ENCODE peak calls at places on chromosomes 4 and X, in six cellular contexts. K is mesenchymal stem cell, C is H1, M is IMR-90, S is neuronal stem cell, X is mesendoderm. E is an unnamed sample.

GRCh38 chrX:8632949-8633348 is 99.0 kb downstream of the ANOS1 start:
- DNase-seq in K (no peak), C (no peak), M (no peak), S (no peak), X (no peak), E (no peak)

GRCh38 chr4:147829401-147830101 is 97.7 kb downstream of the ARHGAP10 start:
- DNase-seq in K (peak), C (no peak), M (peak), S (no peak), X (no peak), E (no peak)

GRCh38 chr4:108611360-108611759 is 9.0 kb upstream of the RPL34 start:
- DNase-seq in K (peak), C (no peak), M (no peak), S (no peak), X (no peak), E (no peak)

GRCh38 chrX:74080165-74080564 is 223.8 kb upstream of the ZCCHC13 start:
- DNase-seq in K (no peak), C (no peak), M (peak), S (no peak), X (no peak), E (no peak)

GRCh38 chrX:105564536-105564935 is 257.8 kb upstream of the NRK start:
- DNase-seq in K (peak), C (no peak), M (peak), S (no peak), X (no peak), E (no peak)

GRCh38 chr4:75513529-75514130 is 573 bp downstream of the RCHY1 start:
- DNase-seq in K (peak), C (no peak), M (peak), S (no peak), X (no peak), E (no peak)

GRCh38 chrX:2500091-2500680 is 590 bp downstream of the DHRSX start:
- DNase-seq in K (peak), C (peak), M (peak), S (no peak), X (peak), E (peak)

GRCh38 chrX:24479924-24480722 is 15.0 kb downstream of the PDK3 start:
- DNase-seq in K (peak), C (no peak), M (peak), S (no peak), X (no peak), E (no peak)

GRCh38 chr4:118814054-118814453 is 21.9 kb downstream of the SEC24D start:
- DNase-seq in K (no peak), C (no peak), M (no peak), S (no peak), X (no peak), E (no peak)

GRCh38 chrX:54708404-54708803 is 89.7 kb downstream of the ITIH6 start:
- DNase-seq in K (no peak), C (no peak), M (no peak), S (no peak), X (no peak), E (no peak)

GRCh38 chrX:26597981-26598380 is 382.0 kb downstream of the MAGEB5 start:
- DNase-seq in K (no peak), C (no peak), M (peak), S (no peak), X (no peak), E (no peak)

GRCh38 chr4:174394915-174395314 is 111.2 kb downstream of the CEP44 start:
- DNase-seq in K (peak), C (no peak), M (peak), S (no peak), X (no peak), E (no peak)

GRCh38 chr4:182752158-182752910 is 164.9 kb downstream of the DCTD start:
- DNase-seq in K (peak), C (no peak), M (peak), S (no peak), X (peak), E (no peak)

GRCh38 chrX:53263597-53264094 is 17.7 kb downstream of the IQSEC2 start:
- DNase-seq in K (peak), C (no peak), M (peak), S (no peak), X (peak), E (no peak)

GRCh38 chrX:12709047-12709446 is 82.2 kb upstream of the PRPS2 start:
- DNase-seq in K (no peak), C (no peak), M (no peak), S (no peak), X (no peak), E (peak)

GRCh38 chrX:77628294-77629025 is 157.6 kb downstream of the ATRX start:
- DNase-seq in K (no peak), C (no peak), M (no peak), S (no peak), X (no peak), E (no peak)

DNA sequence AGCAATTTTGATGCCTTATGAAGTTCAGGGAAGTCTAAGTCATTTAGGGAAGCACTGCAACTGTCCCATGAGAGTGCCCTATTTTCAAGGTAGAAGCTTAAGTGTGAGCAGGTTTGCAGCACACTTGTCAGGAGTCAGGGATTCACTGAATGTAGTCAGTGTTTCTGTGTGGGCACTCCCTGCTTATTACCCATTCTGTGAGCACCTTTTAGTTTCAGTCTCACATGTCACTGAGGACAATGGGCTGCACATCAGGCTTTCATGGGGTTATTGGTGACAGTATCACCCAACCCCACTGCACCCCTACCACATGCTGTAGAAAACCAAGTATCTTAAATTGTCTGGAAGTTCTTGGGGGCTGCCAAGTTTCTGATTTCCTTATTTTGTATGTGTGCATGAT is 2.9 kb upstream of the CCNG2 start:
- DNase-seq in K (no peak), C (no peak), M (no peak), S (no peak), X (no peak), E (no peak)
- H2AK5ac ChIP-seq in K (no peak), C (no peak), M (no peak), S (no peak), X (no peak), E (no peak)

GRCh38 chr4:6781561-6781960 is 966 bp upstream of the KIAA0232 start:
- DNase-seq in K (no peak), C (no peak), M (no peak), S (no peak), X (no peak), E (no peak)

GRCh38 chr4:6782147-6782845 is at the start of gene KIAA0232:
- DNase-seq in K (peak), C (peak), M (peak), S (peak), X (peak), E (peak)

GRCh38 chr4:6782846-6783110 is 251 bp downstream of the KIAA0232 start:
- DNase-seq in K (no peak), C (no peak), M (no peak), S (no peak), X (no peak), E (no peak)

GRCh38 chr4:6785572-6785925 is 3.0 kb downstream of the KIAA0232 start:
- DNase-seq in K (no peak), C (peak), M (no peak), S (no peak), X (peak), E (no peak)

GRCh38 chr4:6783111-6783981 is 819 bp downstream of the KIAA0232 start:
- DNase-seq in K (peak), C (peak), M (peak), S (peak), X (peak), E (peak)
- H2BK120ac ChIP-seq in K (peak), C (no peak), M (no peak), S (peak), X (peak), E (no peak)

GRCh38 chr4:140066031-140066930 is 87.7 kb downstream of the MAML3 start:
- DNase-seq in K (no peak), C (no peak), M (no peak), S (no peak), X (no peak), E (no peak)
- H2AK5ac ChIP-seq in K (no peak), C (no peak), M (no peak), S (no peak), X (no peak), E (no peak)

GRCh38 chr4:8259743-8260430 is 9.7 kb upstream of the HTRA3 start:
- DNase-seq in K (no peak), C (no peak), M (no peak), S (no peak), X (no peak), E (no peak)
- H2BK120ac ChIP-seq in K (no peak), C (no peak), M (no peak), S (no peak), X (no peak), E (no peak)

GRCh38 chr4:8254076-8254475 is 15.5 kb upstream of the HTRA3 start:
- DNase-seq in K (no peak), C (no peak), M (no peak), S (no peak), X (no peak), E (no peak)
- H2AK5ac ChIP-seq in K (no peak), C (no peak), M (no peak), S (no peak), X (no peak), E (no peak)

GRCh38 chr4:47160095-47160494 is 128.7 kb downstream of the GABRB1 start:
- DNase-seq in K (no peak), C (no peak), M (no peak), S (no peak), X (no peak), E (no peak)

GRCh38 chr4:47155907-47156306 is 124.5 kb downstream of the GABRB1 start:
- DNase-seq in K (no peak), C (no peak), M (no peak), S (no peak), X (no peak), E (no peak)

GRCh38 chr4:47154816-47155370 is 123.5 kb downstream of the GABRB1 start:
- DNase-seq in K (no peak), C (no peak), M (peak), S (peak), X (peak), E (no peak)
- H2BK120ac ChIP-seq in K (no peak), C (no peak), M (no peak), S (no peak), X (no peak), E (no peak)

DNA sequence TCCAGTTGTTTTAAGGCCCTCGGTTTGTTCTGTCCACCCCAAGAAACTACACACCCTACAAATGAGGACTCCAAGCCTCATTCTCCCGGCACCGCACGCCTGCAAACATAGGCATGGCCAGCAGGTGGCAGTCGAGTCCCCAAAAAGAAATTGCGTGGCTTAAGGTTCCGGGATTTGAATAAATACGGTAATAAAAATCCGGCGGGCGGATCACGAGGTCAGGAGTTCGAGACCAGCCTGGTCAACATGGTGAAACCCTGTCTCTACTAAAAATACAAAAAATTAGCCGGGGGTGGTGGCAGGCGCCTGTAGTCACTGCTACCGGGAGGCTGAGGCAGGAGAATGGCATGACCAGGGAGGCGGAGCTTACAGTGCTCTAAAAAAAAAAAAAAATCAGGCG is 21.8 kb upstream of the CSF2RA start:
- DNase-seq in K (peak), C (peak), M (no peak), S (peak), X (peak), E (peak)
- H2AK5ac ChIP-seq in K (no peak), C (no peak), M (no peak), S (no peak), X (no peak), E (no peak)

E was measured in H9.